ENCODE peak calls at places on chromosomes 13 and 19, in seven cellular contexts. One of them, this sample, is unnamed.

GRCh38 chr19:44332145-44332544 is 24.3 kb downstream of the ZNF112 start:
- DNase-seq in neural progenitor cell: no peak
- DNase-seq in thoracic aorta: no peak
- DNase-seq in GM12878: no peak
- DNase-seq in CD4-positive, alpha-beta T cell: no peak
- DNase-seq in astrocyte of the spinal cord: no peak
- DNase-seq in AG10803: no peak
- DNase-seq in this sample: no peak

GRCh38 chr13:111639994-111640393 is 319.6 kb downstream of the TEX29 start:
- DNase-seq in thoracic aorta: no peak
- DNase-seq in astrocyte of the spinal cord: no peak
- DNase-seq in AG10803: no peak
- DNase-seq in neural progenitor cell: no peak
- DNase-seq in CD4-positive, alpha-beta T cell: no peak
- DNase-seq in GM12878: no peak
- DNase-seq in this sample: no peak

GRCh38 chr13:74593688-74594087 is 459.5 kb upstream of the KLF12 start:
- DNase-seq in CD4-positive, alpha-beta T cell: no peak
- DNase-seq in astrocyte of the spinal cord: no peak
- DNase-seq in neural progenitor cell: no peak
- DNase-seq in AG10803: no peak
- DNase-seq in thoracic aorta: no peak
- DNase-seq in GM12878: no peak
- DNase-seq in this sample: no peak

GRCh38 chr13:37109080-37109678 is 3.7 kb upstream of the CSNK1A1L start:
- DNase-seq in AG10803: peak; percentile 60
- DNase-seq in astrocyte of the spinal cord: peak; percentile 70
- DNase-seq in GM12878: no peak
- DNase-seq in CD4-positive, alpha-beta T cell: no peak
- DNase-seq in neural progenitor cell: peak; percentile 30
- DNase-seq in thoracic aorta: no peak
- DNase-seq in this sample: no peak

GRCh38 chr13:91657283-91657682 is 258.9 kb downstream of the GPC5 start:
- DNase-seq in astrocyte of the spinal cord: no peak
- DNase-seq in AG10803: no peak
- DNase-seq in GM12878: no peak
- DNase-seq in neural progenitor cell: no peak
- DNase-seq in thoracic aorta: no peak
- DNase-seq in CD4-positive, alpha-beta T cell: no peak
- DNase-seq in this sample: no peak

GRCh38 chr13:44317752-44318550 is 55.7 kb upstream of the SERP2 start:
- DNase-seq in astrocyte of the spinal cord: peak; percentile 69
- DNase-seq in GM12878: no peak
- DNase-seq in neural progenitor cell: no peak
- DNase-seq in AG10803: peak; percentile 86
- DNase-seq in CD4-positive, alpha-beta T cell: no peak
- DNase-seq in thoracic aorta: no peak
- DNase-seq in this sample: peak; percentile 81

GRCh38 chr13:51645154-51645650 is 60.9 kb downstream of the WDFY2 start:
- DNase-seq in CD4-positive, alpha-beta T cell: no peak
- DNase-seq in GM12878: no peak
- DNase-seq in thoracic aorta: no peak
- DNase-seq in AG10803: peak; percentile 91
- DNase-seq in neural progenitor cell: no peak
- DNase-seq in astrocyte of the spinal cord: peak; percentile 86
- DNase-seq in this sample: no peak

GRCh38 chr19:2231621-2232221 is 4.4 kb downstream of the PLEKHJ1 start:
- DNase-seq in thoracic aorta: no peak
- DNase-seq in neural progenitor cell: no peak
- DNase-seq in AG10803: no peak
- DNase-seq in CD4-positive, alpha-beta T cell: no peak
- DNase-seq in GM12878: no peak
- DNase-seq in astrocyte of the spinal cord: no peak
- DNase-seq in this sample: no peak

GRCh38 chr13:85737952-85738351 is 61.3 kb downstream of the SLITRK6 start:
- DNase-seq in thoracic aorta: no peak
- DNase-seq in GM12878: no peak
- DNase-seq in astrocyte of the spinal cord: no peak
- DNase-seq in CD4-positive, alpha-beta T cell: no peak
- DNase-seq in neural progenitor cell: no peak
- DNase-seq in AG10803: no peak
- DNase-seq in this sample: no peak

GRCh38 chr13:48562296-48563066 is 29.6 kb upstream of the RCBTB2 start:
- DNase-seq in AG10803: no peak
- DNase-seq in thoracic aorta: no peak
- DNase-seq in CD4-positive, alpha-beta T cell: peak; percentile 56
- DNase-seq in astrocyte of the spinal cord: no peak
- DNase-seq in neural progenitor cell: no peak
- DNase-seq in GM12878: peak; percentile 98
- DNase-seq in this sample: no peak

GRCh38 chr13:98959775-98960325 is 18.0 kb downstream of the DOCK9 start:
- DNase-seq in GM12878: no peak
- DNase-seq in AG10803: no peak
- DNase-seq in astrocyte of the spinal cord: no peak
- DNase-seq in CD4-positive, alpha-beta T cell: no peak
- DNase-seq in thoracic aorta: no peak
- DNase-seq in neural progenitor cell: peak; percentile 15
- DNase-seq in this sample: no peak

GRCh38 chr13:31441804-31442487 is 242.2 kb downstream of the B3GLCT start:
- DNase-seq in CD4-positive, alpha-beta T cell: no peak
- DNase-seq in thoracic aorta: no peak
- DNase-seq in astrocyte of the spinal cord: no peak
- DNase-seq in neural progenitor cell: no peak
- DNase-seq in AG10803: no peak
- DNase-seq in GM12878: no peak
- DNase-seq in this sample: no peak

GRCh38 chr13:23069571-23069970 is 111.2 kb upstream of the SGCG start:
- DNase-seq in thoracic aorta: no peak
- DNase-seq in CD4-positive, alpha-beta T cell: no peak
- DNase-seq in neural progenitor cell: no peak
- DNase-seq in GM12878: no peak
- DNase-seq in AG10803: peak; percentile 83
- DNase-seq in astrocyte of the spinal cord: no peak
- DNase-seq in this sample: peak; percentile 79

GRCh38 chr13:26376430-26376829 is 122.5 kb downstream of the CDK8 start:
- DNase-seq in GM12878: no peak
- DNase-seq in CD4-positive, alpha-beta T cell: no peak
- DNase-seq in AG10803: no peak
- DNase-seq in thoracic aorta: no peak
- DNase-seq in neural progenitor cell: no peak
- DNase-seq in astrocyte of the spinal cord: no peak
- DNase-seq in this sample: no peak

GRCh38 chr13:31909889-31910551 is 121.6 kb upstream of the FRY start:
- DNase-seq in thoracic aorta: no peak
- DNase-seq in neural progenitor cell: peak; percentile 75
- DNase-seq in AG10803: peak; percentile 72
- DNase-seq in CD4-positive, alpha-beta T cell: peak; percentile 23
- DNase-seq in GM12878: peak; percentile 37
- DNase-seq in astrocyte of the spinal cord: peak; percentile 63
- DNase-seq in this sample: no peak

GRCh38 chr13:45950343-45950995 is 98.9 kb upstream of the SIAH3 start:
- DNase-seq in AG10803: no peak
- DNase-seq in neural progenitor cell: no peak
- DNase-seq in GM12878: no peak
- DNase-seq in CD4-positive, alpha-beta T cell: no peak
- DNase-seq in thoracic aorta: no peak
- DNase-seq in astrocyte of the spinal cord: no peak
- DNase-seq in this sample: no peak

GRCh38 chr19:35267818-35268545 is 780 bp upstream of the USF2 start:
- DNase-seq in CD4-positive, alpha-beta T cell: peak; percentile 76
- DNase-seq in neural progenitor cell: peak; percentile 89
- DNase-seq in thoracic aorta: no peak
- DNase-seq in AG10803: peak; percentile 68
- DNase-seq in GM12878: no peak
- DNase-seq in astrocyte of the spinal cord: peak; percentile 60
- DNase-seq in this sample: no peak

GRCh38 chr13:32229443-32229842 is 85.7 kb downstream of the ZAR1L start:
- DNase-seq in CD4-positive, alpha-beta T cell: no peak
- DNase-seq in neural progenitor cell: no peak
- DNase-seq in GM12878: no peak
- DNase-seq in astrocyte of the spinal cord: peak; percentile 7
- DNase-seq in thoracic aorta: no peak
- DNase-seq in AG10803: no peak
- DNase-seq in this sample: no peak

GRCh38 chr13:45297456-45298205 is 43.4 kb downstream of the TPT1 start:
- DNase-seq in AG10803: no peak
- DNase-seq in thoracic aorta: no peak
- DNase-seq in neural progenitor cell: no peak
- DNase-seq in GM12878: no peak
- DNase-seq in CD4-positive, alpha-beta T cell: no peak
- DNase-seq in astrocyte of the spinal cord: no peak
- DNase-seq in this sample: peak; percentile 40

GRCh38 chr13:83943530-83944279 is 61.4 kb upstream of the SLITRK1 start:
- DNase-seq in neural progenitor cell: peak; percentile 51
- DNase-seq in thoracic aorta: no peak
- DNase-seq in CD4-positive, alpha-beta T cell: no peak
- DNase-seq in GM12878: no peak
- DNase-seq in astrocyte of the spinal cord: no peak
- DNase-seq in AG10803: no peak
- DNase-seq in this sample: no peak

GRCh38 chr13:50552424-50552966 is 291.0 kb downstream of the DLEU7 start:
- DNase-seq in GM12878: no peak
- DNase-seq in thoracic aorta: no peak
- DNase-seq in AG10803: no peak
- DNase-seq in astrocyte of the spinal cord: no peak
- DNase-seq in CD4-positive, alpha-beta T cell: no peak
- DNase-seq in neural progenitor cell: no peak
- DNase-seq in this sample: no peak

GRCh38 chr13:112891477-112892401 is 77.3 kb upstream of the MCF2L start:
- DNase-seq in astrocyte of the spinal cord: no peak
- DNase-seq in AG10803: no peak
- DNase-seq in CD4-positive, alpha-beta T cell: no peak
- DNase-seq in GM12878: no peak
- DNase-seq in neural progenitor cell: peak; percentile 95
- DNase-seq in thoracic aorta: no peak
- DNase-seq in this sample: no peak

GRCh38 chr19:33100894-33101644 is 20.1 kb downstream of the GPATCH1 start:
- DNase-seq in thoracic aorta: no peak
- DNase-seq in CD4-positive, alpha-beta T cell: no peak
- DNase-seq in GM12878: no peak
- DNase-seq in AG10803: no peak
- DNase-seq in astrocyte of the spinal cord: no peak
- DNase-seq in neural progenitor cell: no peak
- DNase-seq in this sample: no peak

GRCh38 chr19:41910992-41911888 is 17.0 kb downstream of the ERFL start:
- DNase-seq in neural progenitor cell: no peak
- DNase-seq in thoracic aorta: no peak
- DNase-seq in astrocyte of the spinal cord: no peak
- DNase-seq in GM12878: no peak
- DNase-seq in AG10803: no peak
- DNase-seq in CD4-positive, alpha-beta T cell: no peak
- DNase-seq in this sample: no peak

GRCh38 chr13:41231786-41232185 is 31.6 kb downstream of the MTRF1 start:
- DNase-seq in astrocyte of the spinal cord: no peak
- DNase-seq in CD4-positive, alpha-beta T cell: no peak
- DNase-seq in GM12878: peak; percentile 24
- DNase-seq in neural progenitor cell: no peak
- DNase-seq in AG10803: no peak
- DNase-seq in thoracic aorta: no peak
- DNase-seq in this sample: no peak

GRCh38 chr19:12801466-12802266 is at the start of the genes PRDX2 and THSD8:
- DNase-seq in neural progenitor cell: peak; percentile 93
- DNase-seq in AG10803: peak; percentile 63
- DNase-seq in astrocyte of the spinal cord: peak; percentile 71
- DNase-seq in thoracic aorta: no peak
- DNase-seq in CD4-positive, alpha-beta T cell: peak; percentile 80
- DNase-seq in GM12878: no peak
- DNase-seq in this sample: no peak

GRCh38 chr13:109626386-109627171 is 159.8 kb downstream of the IRS2 start:
- DNase-seq in AG10803: no peak
- DNase-seq in GM12878: no peak
- DNase-seq in CD4-positive, alpha-beta T cell: no peak
- DNase-seq in neural progenitor cell: peak; percentile 10
- DNase-seq in thoracic aorta: no peak
- DNase-seq in astrocyte of the spinal cord: no peak
- DNase-seq in this sample: no peak
- TF ChIP-seq CTCF in AG10803: no peak
- TF ChIP-seq CTCF in GM12878: no peak
- TF ChIP-seq CTCF in CD4-positive, alpha-beta T cell: no peak
- TF ChIP-seq CTCF in neural progenitor cell: no peak
- TF ChIP-seq CTCF in thoracic aorta: no peak
- TF ChIP-seq CTCF in astrocyte of the spinal cord: no peak
- TF ChIP-seq CTCF in this sample: no peak

GRCh38 chr19:5864725-5865486 is 5.4 kb downstream of the FUT5 start:
- DNase-seq in thoracic aorta: no peak
- DNase-seq in CD4-positive, alpha-beta T cell: no peak
- DNase-seq in neural progenitor cell: no peak
- DNase-seq in AG10803: no peak
- DNase-seq in astrocyte of the spinal cord: no peak
- DNase-seq in GM12878: no peak
- DNase-seq in this sample: no peak
- TF ChIP-seq CTCF in thoracic aorta: peak; percentile 23
- TF ChIP-seq CTCF in CD4-positive, alpha-beta T cell: no peak
- TF ChIP-seq CTCF in neural progenitor cell: no peak
- TF ChIP-seq CTCF in AG10803: no peak
- TF ChIP-seq CTCF in astrocyte of the spinal cord: peak; percentile 9
- TF ChIP-seq CTCF in GM12878: no peak
- TF ChIP-seq CTCF in this sample: peak; percentile 18

GRCh38 chr19:51664997-51665396 is 18.4 kb upstream of the SIGLEC14 start:
- DNase-seq in neural progenitor cell: no peak
- DNase-seq in CD4-positive, alpha-beta T cell: no peak
- DNase-seq in astrocyte of the spinal cord: no peak
- DNase-seq in thoracic aorta: no peak
- DNase-seq in AG10803: no peak
- DNase-seq in GM12878: no peak
- DNase-seq in this sample: no peak
- TF ChIP-seq CTCF in neural progenitor cell: no peak
- TF ChIP-seq CTCF in CD4-positive, alpha-beta T cell: no peak
- TF ChIP-seq CTCF in astrocyte of the spinal cord: no peak
- TF ChIP-seq CTCF in thoracic aorta: no peak
- TF ChIP-seq CTCF in AG10803: peak; percentile 47
- TF ChIP-seq CTCF in GM12878: peak; percentile 21
- TF ChIP-seq CTCF in this sample: peak; percentile 34

GRCh38 chr19:55079400-55080038 is 3.9 kb downstream of the EPS8L1 start:
- DNase-seq in neural progenitor cell: no peak
- DNase-seq in thoracic aorta: no peak
- DNase-seq in GM12878: no peak
- DNase-seq in CD4-positive, alpha-beta T cell: no peak
- DNase-seq in AG10803: no peak
- DNase-seq in astrocyte of the spinal cord: no peak
- DNase-seq in this sample: no peak

GRCh38 chr19:55075366-55075998 is at the start of gene EPS8L1:
- DNase-seq in AG10803: no peak
- DNase-seq in astrocyte of the spinal cord: no peak
- DNase-seq in CD4-positive, alpha-beta T cell: no peak
- DNase-seq in neural progenitor cell: no peak
- DNase-seq in thoracic aorta: no peak
- DNase-seq in GM12878: no peak
- DNase-seq in this sample: no peak

GRCh38 chr19:55078996-55079395 is 3.3 kb downstream of the EPS8L1 start:
- DNase-seq in thoracic aorta: no peak
- DNase-seq in GM12878: no peak
- DNase-seq in CD4-positive, alpha-beta T cell: no peak
- DNase-seq in neural progenitor cell: no peak
- DNase-seq in astrocyte of the spinal cord: no peak
- DNase-seq in AG10803: no peak
- DNase-seq in this sample: no peak

GRCh38 chr19:55076321-55076720 is 652 bp downstream of the EPS8L1 start:
- DNase-seq in neural progenitor cell: no peak
- DNase-seq in CD4-positive, alpha-beta T cell: no peak
- DNase-seq in GM12878: no peak
- DNase-seq in AG10803: no peak
- DNase-seq in thoracic aorta: no peak
- DNase-seq in astrocyte of the spinal cord: no peak
- DNase-seq in this sample: no peak

GRCh38 chr19:55077106-55077505 is 1.4 kb downstream of the EPS8L1 start:
- DNase-seq in astrocyte of the spinal cord: no peak
- DNase-seq in AG10803: peak; percentile 24
- DNase-seq in neural progenitor cell: no peak
- DNase-seq in GM12878: no peak
- DNase-seq in thoracic aorta: no peak
- DNase-seq in CD4-positive, alpha-beta T cell: no peak
- DNase-seq in this sample: no peak
- TF ChIP-seq CTCF in astrocyte of the spinal cord: no peak
- TF ChIP-seq CTCF in AG10803: no peak
- TF ChIP-seq CTCF in neural progenitor cell: no peak
- TF ChIP-seq CTCF in GM12878: no peak
- TF ChIP-seq CTCF in thoracic aorta: no peak
- TF ChIP-seq CTCF in CD4-positive, alpha-beta T cell: no peak
- TF ChIP-seq CTCF in this sample: no peak

This sample was measured in retinal pigment epithelial cell.